ENCODE peak calls at places on chromosomes 1 and 21, in ten cellular contexts. Q, Z, O, C, H, Y, F, V, K and E are unnamed samples.

GRCh38 chr1:157249326-157249725 is 111.1 kb upstream of the ETV3 start:
- DNase-seq in Q (no peak), Z (no peak), O (no peak), C (no peak), H (no peak), Y (no peak), F (no peak), V (no peak), K (no peak), E (no peak)

GRCh38 chr21:40355076-40355475 is 487.8 kb downstream of the PCP4 start:
- DNase-seq in Q (no peak), Z (no peak), O (no peak), C (no peak), H (no peak), Y (no peak), F (no peak), V (no peak), K (no peak), E (no peak)

GRCh38 chr1:30250338-30251022 is 472.9 kb downstream of the MATN1 start:
- DNase-seq in Q (no peak), Z (no peak), O (no peak), C (no peak), H (no peak), Y (no peak), F (no peak), V (no peak), K (no peak), E (no peak)

GRCh38 chr1:153566414-153567371 is 1.0 kb upstream of the S100A2 start:
- DNase-seq in Q (peak; percentile 54), Z (peak; percentile 86), O (peak; percentile 100), C (peak; percentile 37), H (no peak), Y (peak; percentile 89), F (peak; percentile 98), V (peak; percentile 58), K (peak; percentile 99), E (peak; percentile 98)

GRCh38 chr1:174871886-174872285 is 127.9 kb upstream of the CACYBP start:
- DNase-seq in Q (no peak), Z (peak; percentile 33), O (peak; percentile 19), C (peak; percentile 16), H (no peak), Y (no peak), F (no peak), V (no peak), K (no peak), E (no peak)

GRCh38 chr1:58885998-58886397 is 102.2 kb upstream of the JUN start:
- DNase-seq in Q (peak; percentile 52), Z (no peak), O (no peak), C (peak; percentile 12), H (no peak), Y (no peak), F (peak; percentile 86), V (no peak), K (no peak), E (peak; percentile 58)

GRCh38 chr1:22619252-22619651 is 17.2 kb upstream of the C1QA start:
- DNase-seq in Q (no peak), Z (no peak), O (no peak), C (no peak), H (no peak), Y (no peak), F (no peak), V (no peak), K (no peak), E (no peak)

GRCh38 chr1:2392071-2392442 is 416 bp downstream of the RER1 start:
- DNase-seq in Q (no peak), Z (no peak), O (no peak), C (no peak), H (no peak), Y (no peak), F (no peak), V (no peak), K (no peak), E (no peak)

GRCh38 chr1:52237430-52237829 is 95.5 kb downstream of the ZFYVE9 start:
- DNase-seq in Q (no peak), Z (no peak), O (no peak), C (no peak), H (no peak), Y (no peak), F (no peak), V (no peak), K (peak; percentile 27), E (peak; percentile 84)

GRCh38 chr1:215824245-215824644 is 257.1 kb downstream of the KCTD3 start:
- DNase-seq in Q (no peak), Z (peak; percentile 28), O (peak; percentile 21), C (peak; percentile 1), H (no peak), Y (no peak), F (no peak), V (no peak), K (peak; percentile 27), E (peak; percentile 42)

GRCh38 chr1:64536836-64537490 is 67.0 kb downstream of the CACHD1 start:
- DNase-seq in Q (no peak), Z (no peak), O (no peak), C (no peak), H (no peak), Y (no peak), F (no peak), V (no peak), K (no peak), E (no peak)

GRCh38 chr1:30286241-30286983 is 437.0 kb downstream of the MATN1 start:
- DNase-seq in Q (no peak), Z (no peak), O (no peak), C (peak; percentile 26), H (no peak), Y (peak; percentile 45), F (no peak), V (no peak), K (no peak), E (no peak)

GRCh38 chr1:68889471-68889870 is 392.6 kb upstream of the DEPDC1 start:
- DNase-seq in Q (no peak), Z (no peak), O (no peak), C (no peak), H (no peak), Y (no peak), F (no peak), V (no peak), K (no peak), E (no peak)

GRCh38 chr21:40002978-40003377 is 135.7 kb downstream of the PCP4 start:
- DNase-seq in Q (no peak), Z (no peak), O (no peak), C (no peak), H (no peak), Y (no peak), F (no peak), V (no peak), K (no peak), E (no peak)

GRCh38 chr1:246587032-246587431 is 20.8 kb downstream of the CNST start:
- DNase-seq in Q (no peak), Z (no peak), O (no peak), C (no peak), H (no peak), Y (no peak), F (no peak), V (no peak), K (no peak), E (no peak)

GRCh38 chr1:112637257-112638108 is 17.9 kb downstream of the CAPZA1 start:
- DNase-seq in Q (no peak), Z (no peak), O (peak; percentile 13), C (no peak), H (no peak), Y (no peak), F (no peak), V (no peak), K (peak; percentile 20), E (peak; percentile 50)

GRCh38 chr1:16888806-16889178 is 7.0 kb upstream of the RNU1-2 start:
- DNase-seq in Q (no peak), Z (peak; percentile 61), O (no peak), C (no peak), H (no peak), Y (no peak), F (no peak), V (no peak), K (peak; percentile 20), E (no peak)

GRCh38 chr1:6245869-6246496 is 2.0 kb downstream of the HES3 start:
- DNase-seq in Q (peak; percentile 12), Z (peak; percentile 82), O (no peak), C (peak; percentile 82), H (no peak), Y (peak; percentile 87), F (peak; percentile 79), V (no peak), K (no peak), E (no peak)

GRCh38 chr1:17527036-17527914 is 12.2 kb upstream of the ARHGEF10L start:
- DNase-seq in Q (no peak), Z (no peak), O (no peak), C (no peak), H (no peak), Y (no peak), F (no peak), V (no peak), K (peak; percentile 67), E (peak; percentile 41)

GRCh38 chr1:175702079-175702795 is 41.2 kb downstream of the TNR start:
- DNase-seq in Q (no peak), Z (no peak), O (no peak), C (no peak), H (no peak), Y (no peak), F (no peak), V (no peak), K (no peak), E (no peak)

GRCh38 chr1:213858581-213858980 is 129.2 kb upstream of the PROX1 start:
- DNase-seq in Q (no peak), Z (no peak), O (no peak), C (no peak), H (no peak), Y (no peak), F (no peak), V (no peak), K (no peak), E (no peak)

GRCh38 chr1:13807213-13807612 is 107.2 kb downstream of the PRDM2 start:
- DNase-seq in Q (no peak), Z (peak; percentile 77), O (peak; percentile 22), C (no peak), H (peak; percentile 22), Y (no peak), F (no peak), V (no peak), K (peak; percentile 31), E (peak; percentile 23)

GRCh38 chr1:85019989-85020388 is 23.1 kb upstream of the MCOLN2 start:
- DNase-seq in Q (no peak), Z (no peak), O (no peak), C (no peak), H (no peak), Y (no peak), F (no peak), V (no peak), K (no peak), E (peak; percentile 92)

GRCh38 chr1:204432708-204433107 is 21.1 kb upstream of the PPP1R15B start:
- DNase-seq in Q (no peak), Z (no peak), O (no peak), C (no peak), H (no peak), Y (no peak), F (no peak), V (no peak), K (no peak), E (no peak)

GRCh38 chr1:64828829-64829228 is 84.0 kb downstream of the RAVER2 start:
- DNase-seq in Q (no peak), Z (no peak), O (no peak), C (no peak), H (no peak), Y (no peak), F (no peak), V (no peak), K (no peak), E (no peak)

GRCh38 chr1:37593726-37594125 is 2.0 kb downstream of the GNL2 start:
- DNase-seq in Q (no peak), Z (no peak), O (no peak), C (no peak), H (no peak), Y (no peak), F (no peak), V (no peak), K (no peak), E (no peak)

GRCh38 chr1:143698016-143698415 is 273.8 kb downstream of the FAM72C start:
- DNase-seq in Q (no peak), Z (peak; percentile 24), O (peak; percentile 86), C (no peak), H (no peak), Y (peak; percentile 77), F (no peak), V (no peak), K (no peak), E (peak; percentile 39)